ENCODE peak calls at places on chromosomes 3 and 15, in nine cellular contexts. Y is NCI-H2081; F is stimulated activated CD4-positive, alpha-beta T cell treated with anti-CD3 and anti-CD28 coated beads, Interleukin-1b, Interleukin-23, amount 100 ng/mL, for 24 hours; D is C1 segment of cervical spinal cord; W is AG10803; Z is cardiac fibroblast; K is T-helper 1 cell; R is NCI-H2029 treated with DMSO at 0.1 percent for 48 hours; P is activated CD8-positive, alpha-beta memory T cell treated with anti-CD3 and anti-CD28 coated beads, Interleukin-2, amount 50 U/mL, for 4 hours. B is an unnamed sample.

GRCh38 chr3:53823026-53823955 is 22.9 kb downstream of the CHDH start:
- DNase-seq in Y (no peak), F (no peak), D (no peak), W (no peak), Z (no peak), K (no peak), R (no peak), P (no peak), B (no peak)

GRCh38 chr3:41334426-41334825 is 135.1 kb downstream of the CTNNB1 start:
- DNase-seq in Y (no peak), F (no peak), D (no peak), W (no peak), Z (no peak), K (no peak), R (no peak), P (no peak), B (no peak)

GRCh38 chr15:43974852-43975251 is 148.1 kb downstream of the WDR76 start:
- DNase-seq in Y (peak), F (no peak), D (peak), W (no peak), Z (no peak), K (no peak), R (peak), P (no peak), B (no peak)

GRCh38 chr15:26260517-26261133 is 397.5 kb upstream of the ATP10A start:
- DNase-seq in Y (peak), F (peak), D (no peak), W (peak), Z (peak), K (peak), R (no peak), P (peak), B (no peak)

GRCh38 chr15:77864211-77865105 is 213.1 kb downstream of the TBC1D2B start:
- DNase-seq in Y (no peak), F (no peak), D (no peak), W (no peak), Z (no peak), K (no peak), R (no peak), P (no peak), B (no peak)

GRCh38 chr15:66932634-66933024 is 132.8 kb upstream of the SMAD3 start:
- DNase-seq in Y (no peak), F (no peak), D (no peak), W (no peak), Z (no peak), K (no peak), R (no peak), P (no peak), B (no peak)

GRCh38 chr15:26261413-26261812 is 398.3 kb upstream of the ATP10A start:
- DNase-seq in Y (no peak), F (no peak), D (no peak), W (no peak), Z (no peak), K (no peak), R (no peak), P (no peak), B (no peak)

GRCh38 chr15:48005921-48006541 is 114.8 kb upstream of the SLC24A5 start:
- DNase-seq in Y (no peak), F (no peak), D (no peak), W (peak), Z (peak), K (no peak), R (no peak), P (no peak), B (peak)

GRCh38 chr3:134487406-134487805 is 1.5 kb downstream of the CEP63 start:
- DNase-seq in Y (peak), F (no peak), D (no peak), W (no peak), Z (no peak), K (no peak), R (no peak), P (no peak), B (no peak)

GRCh38 chr3:150296123-150296750 is 111.9 kb upstream of the TSC22D2 start:
- DNase-seq in Y (no peak), F (no peak), D (no peak), W (peak), Z (no peak), K (no peak), R (no peak), P (no peak), B (no peak)

GRCh38 chr3:193605876-193606275 is 12.9 kb downstream of the OPA1 start:
- DNase-seq in Y (peak), F (peak), D (no peak), W (peak), Z (peak), K (peak), R (peak), P (peak), B (peak)

GRCh38 chr3:112399064-112399463 is 66.1 kb downstream of the CD200 start:
- DNase-seq in Y (no peak), F (no peak), D (no peak), W (no peak), Z (no peak), K (no peak), R (no peak), P (no peak), B (no peak)

GRCh38 chr3:157125101-157125500 is 34.8 kb downstream of the CCNL1 start:
- DNase-seq in Y (no peak), F (no peak), D (no peak), W (no peak), Z (no peak), K (no peak), R (peak), P (no peak), B (no peak)

GRCh38 chr3:13081603-13082360 is 8.6 kb upstream of the IQSEC1 start:
- DNase-seq in Y (no peak), F (no peak), D (no peak), W (no peak), Z (peak), K (no peak), R (no peak), P (no peak), B (no peak)

GRCh38 chr15:59186501-59186900 is 20.1 kb upstream of the LDHAL6B start:
- DNase-seq in Y (no peak), F (no peak), D (no peak), W (peak), Z (peak), K (no peak), R (no peak), P (no peak), B (no peak)

GRCh38 chr3:89262561-89262960 is 155.1 kb downstream of the EPHA3 start:
- DNase-seq in Y (no peak), F (no peak), D (no peak), W (no peak), Z (no peak), K (no peak), R (no peak), P (no peak), B (no peak)

GRCh38 chr3:183253961-183254815 is 1.1 kb downstream of the B3GNT5 start:
- DNase-seq in Y (peak), F (no peak), D (no peak), W (no peak), Z (no peak), K (no peak), R (no peak), P (peak), B (no peak)

GRCh38 chr3:118128886-118129285 is 905.8 kb downstream of the IGSF11 start:
- DNase-seq in Y (no peak), F (no peak), D (no peak), W (no peak), Z (peak), K (no peak), R (no peak), P (no peak), B (no peak)

GRCh38 chr3:163043074-163043473 is 1546.5 kb downstream of the OTOL1 start:
- DNase-seq in Y (peak), F (no peak), D (no peak), W (peak), Z (peak), K (no peak), R (no peak), P (no peak), B (no peak)

GRCh38 chr15:94019062-94019461 is 212.3 kb upstream of the MCTP2 start:
- DNase-seq in Y (no peak), F (no peak), D (no peak), W (no peak), Z (no peak), K (no peak), R (no peak), P (no peak), B (no peak)

GRCh38 chr3:73086071-73086494 is 24.6 kb downstream of the EBLN2 start:
- DNase-seq in Y (peak), F (peak), D (no peak), W (peak), Z (peak), K (peak), R (no peak), P (peak), B (no peak)

GRCh38 chr3:150763841-150764483 is 993 bp upstream of the SIAH2 start:
- DNase-seq in Y (peak), F (no peak), D (peak), W (peak), Z (peak), K (no peak), R (no peak), P (peak), B (peak)

GRCh38 chr3:60812544-60812943 is 438.7 kb downstream of the FHIT start:
- DNase-seq in Y (no peak), F (no peak), D (no peak), W (peak), Z (peak), K (no peak), R (no peak), P (no peak), B (no peak)

GRCh38 chr3:168878655-168879054 is 782.9 kb upstream of the GOLIM4 start:
- DNase-seq in Y (no peak), F (no peak), D (no peak), W (peak), Z (peak), K (no peak), R (no peak), P (no peak), B (no peak)

GRCh38 chr3:120033594-120033993 is 60.7 kb downstream of the GSK3B start:
- DNase-seq in Y (no peak), F (no peak), D (no peak), W (no peak), Z (no peak), K (no peak), R (no peak), P (no peak), B (no peak)

GRCh38 chr15:67784057-67784781 is 41.1 kb upstream of the SKOR1 start:
- DNase-seq in Y (peak), F (no peak), D (no peak), W (no peak), Z (no peak), K (no peak), R (no peak), P (no peak), B (no peak)

GRCh38 chr3:125031544-125031943 is 24.3 kb downstream of the HEG1 start:
- DNase-seq in Y (no peak), F (no peak), D (no peak), W (no peak), Z (no peak), K (no peak), R (no peak), P (no peak), B (no peak)